ENCODE peak calls at places on chromosomes 4 and X, in eight cellular contexts. Q is GM04504, P is amniotic stem cell, V is left cardiac atrium, J is hepatic stellate cell, W is HuH-7.5, L is WTC11, S is substantia nigra. Z is an unnamed sample.

GRCh38 chrX:2351999-2352995 is 148.5 kb downstream of the DHRSX start:
- DNase-seq in Q (peak; percentile 77), L (no peak), P (no peak), S (no peak), V (peak; percentile 33), W (no peak), J (peak; percentile 88), Z (no peak)

GRCh38 chr4:48017108-48017527 is 546 bp downstream of the NIPAL1 start:
- DNase-seq in L (peak; percentile 57), V (peak; percentile 57), W (peak; percentile 27), P (no peak), Q (no peak), S (no peak), J (peak; percentile 77), Z (no peak)

GRCh38 chr4:168408620-168409019 is 71.7 kb downstream of the DDX60L start:
- DNase-seq in P (peak; percentile 69), L (no peak), V (peak; percentile 59), Q (peak; percentile 95), J (peak; percentile 55), S (no peak), W (no peak), Z (no peak)

GRCh38 chr4:108919229-108919893 is 156.5 kb upstream of the ETNPPL start:
- DNase-seq in J (no peak), Q (no peak), S (no peak), V (no peak), W (no peak), L (no peak), P (no peak), Z (no peak)

GRCh38 chr4:28490669-28491068 is 1630.0 kb downstream of the STIM2 start:
- DNase-seq in V (no peak), W (no peak), P (no peak), L (no peak), Q (no peak), J (no peak), S (no peak), Z (no peak)

GRCh38 chrX:40299502-40300118 is 201.9 kb upstream of the BCOR start:
- DNase-seq in L (no peak), Q (no peak), J (no peak), S (no peak), V (no peak), W (no peak), P (no peak), Z (no peak)

GRCh38 chrX:8967471-8967870 is 66.5 kb downstream of the FAM9B start:
- DNase-seq in P (no peak), S (no peak), V (no peak), L (no peak), W (no peak), Q (no peak), J (no peak), Z (no peak)

GRCh38 chr4:1604706-1605205 is 79.4 kb downstream of the FAM53A start:
- DNase-seq in J (no peak), L (no peak), V (peak; percentile 18), Q (no peak), P (no peak), W (no peak), S (no peak), Z (no peak)

GRCh38 chrX:48021026-48021900 is 14.5 kb downstream of the SPACA5 start:
- DNase-seq in V (peak; percentile 84), S (peak; percentile 50), P (no peak), J (peak; percentile 62), Q (peak; percentile 66), W (peak; percentile 37), L (peak; percentile 64), Z (peak; percentile 63)

GRCh38 chr4:168070903-168071302 is 21.4 kb upstream of the ANXA10 start:
- DNase-seq in P (no peak), V (no peak), J (no peak), W (no peak), S (no peak), L (no peak), Q (no peak), Z (no peak)

GRCh38 chr4:40579983-40580382 is 49.7 kb downstream of the RBM47 start:
- DNase-seq in W (no peak), J (no peak), L (no peak), V (no peak), S (no peak), P (peak; percentile 69), Q (peak; percentile 83), Z (no peak)

GRCh38 chr4:77669911-77670590 is 64.4 kb downstream of the CXCL13 start:
- DNase-seq in W (no peak), Q (no peak), J (no peak), S (no peak), L (no peak), P (no peak), V (no peak), Z (no peak)

GRCh38 chr4:185933078-185933581 is 121.1 kb upstream of the SORBS2 start:
- DNase-seq in W (no peak), L (no peak), P (peak; percentile 24), S (no peak), V (peak; percentile 28), Q (peak; percentile 32), J (peak; percentile 47), Z (no peak)

GRCh38 chr4:133151301-133151680 is 2.2 kb downstream of the PCDH10 start:
- DNase-seq in P (no peak), S (peak; percentile 30), Q (no peak), J (peak; percentile 23), V (no peak), W (no peak), L (peak; percentile 57), Z (peak; percentile 59)

GRCh38 chrX:150229030-150229429 is 134.1 kb upstream of the MAMLD1 start:
- DNase-seq in W (no peak), J (no peak), P (no peak), V (no peak), S (no peak), L (no peak), Q (no peak), Z (no peak)

GRCh38 chrX:23888887-23889501 is 18.7 kb downstream of the APOO start:
- DNase-seq in P (no peak), V (no peak), S (no peak), Q (no peak), L (no peak), W (no peak), J (no peak), Z (no peak)

GRCh38 chrX:41334866-41335589 is 1.1 kb downstream of the DDX3X start:
- DNase-seq in L (peak; percentile 29), P (peak; percentile 53), W (peak; percentile 18), V (peak; percentile 76), S (peak; percentile 18), J (peak; percentile 81), Q (peak; percentile 40), Z (peak; percentile 21)

GRCh38 chr4:16573181-16573580 is 325.3 kb downstream of the LDB2 start:
- DNase-seq in W (no peak), S (no peak), Q (no peak), P (no peak), V (no peak), L (no peak), J (no peak), Z (no peak)

GRCh38 chr4:161186750-161187149 is 977.0 kb downstream of the FSTL5 start:
- DNase-seq in P (no peak), V (no peak), W (no peak), S (no peak), J (no peak), L (no peak), Q (no peak), Z (no peak)

GRCh38 chr4:17072483-17072882 is 174.0 kb upstream of the LDB2 start:
- DNase-seq in J (peak; percentile 19), Q (no peak), V (no peak), P (peak; percentile 4), S (no peak), W (no peak), L (no peak), Z (no peak)

GRCh38 chr4:169070071-169070894 is 60.2 kb upstream of the CBR4 start:
- DNase-seq in S (no peak), J (peak; percentile 67), L (peak; percentile 54), Q (no peak), V (peak; percentile 34), P (peak; percentile 91), W (no peak), Z (no peak)

GRCh38 chrX:110436497-110436896 is 77.8 kb downstream of the RTL9 start:
- DNase-seq in W (no peak), S (no peak), V (no peak), P (no peak), J (no peak), Q (no peak), L (no peak), Z (no peak)

GRCh38 chr4:154314248-154314647 is 177.4 kb downstream of the DCHS2 start:
- DNase-seq in P (peak; percentile 32), S (no peak), Q (peak; percentile 29), W (no peak), J (no peak), L (no peak), V (no peak), Z (no peak)

GRCh38 chrX:148466292-148466691 is 34.1 kb upstream of the AFF2 start:
- DNase-seq in P (no peak), J (no peak), Q (no peak), W (no peak), S (no peak), L (no peak), V (no peak), Z (no peak)

GRCh38 chr4:140052050-140052449 is 101.9 kb downstream of the MAML3 start:
- DNase-seq in S (no peak), P (no peak), V (peak; percentile 56), W (no peak), L (peak; percentile 22), J (peak; percentile 27), Q (peak; percentile 23), Z (peak; percentile 1)

GRCh38 chr4:26048962-26049361 is 134.9 kb downstream of the SMIM20 start:
- DNase-seq in W (no peak), P (no peak), J (no peak), V (no peak), L (no peak), Q (peak; percentile 18), S (no peak), Z (no peak)

GRCh38 chrX:2523911-2524310 is 23.1 kb upstream of the DHRSX start:
- DNase-seq in W (no peak), Q (no peak), J (no peak), V (no peak), L (no peak), S (no peak), P (no peak), Z (no peak)

GRCh38 chrX:23662187-23662586 is 5.1 kb upstream of the PRDX4 start:
- DNase-seq in W (no peak), Q (no peak), S (no peak), L (no peak), J (no peak), V (no peak), P (no peak), Z (no peak)

GRCh38 chr4:182758288-182758687 is 158.9 kb downstream of the DCTD start:
- DNase-seq in J (no peak), P (no peak), Q (no peak), L (no peak), S (no peak), V (no peak), W (no peak), Z (no peak)

GRCh38 chr4:102832105-102832504 is 4.8 kb upstream of the UBE2D3 start:
- DNase-seq in V (no peak), Q (no peak), J (no peak), L (no peak), S (no peak), W (no peak), P (no peak), Z (no peak)

GRCh38 chrX:22577181-22577580 is 304.5 kb downstream of the CBLL2 start:
- DNase-seq in S (no peak), V (no peak), W (no peak), P (peak; percentile 22), Q (peak; percentile 13), L (no peak), J (peak; percentile 7), Z (no peak)

GRCh38 chrX:150704030-150704613 is 10.9 kb downstream of the MTMR1 start:
- DNase-seq in V (no peak), S (no peak), J (no peak), Q (no peak), L (no peak), W (no peak), P (peak; percentile 27), Z (no peak)

GRCh38 chr4:182978152-182978827 is 61.1 kb upstream of the DCTD start:
- DNase-seq in P (no peak), Q (no peak), W (no peak), J (no peak), S (no peak), V (no peak), L (no peak), Z (no peak)

GRCh38 chr4:52748432-52748831 is 2.8 kb downstream of the ERVMER34-1 start:
- DNase-seq in V (no peak), J (no peak), L (no peak), Q (no peak), S (no peak), P (no peak), W (no peak), Z (no peak)

Z was measured in nucleus accumbens.